ENCODE peak calls at places on chromosomes 3 and 15, in five cellular contexts. D is Kasumi-1; G is C1 segment of cervical spinal cord; A is cardiac septum; H is effector memory CD4-positive, alpha-beta T cell. B is an unnamed sample.

GRCh38 chr3:116444819-116445290 is 432 bp downstream of the LSAMP start:
- DNase-seq in D (no peak), G (peak; percentile 66), A (no peak), H (no peak), B (no peak)

GRCh38 chr3:65996605-65997004 is 42.1 kb downstream of the MAGI1 start:
- DNase-seq in D (no peak), H (no peak), G (no peak), A (no peak), B (peak; percentile 26)

GRCh38 chr3:113498221-113499005 is 16.5 kb downstream of the SPICE1 start:
- DNase-seq in H (no peak), D (no peak), A (no peak), G (no peak), B (no peak)

GRCh38 chr15:73386886-73387506 is 18.2 kb upstream of the HCN4 start:
- DNase-seq in D (no peak), A (peak; percentile 54), G (no peak), H (no peak), B (no peak)

GRCh38 chr15:70246623-70247200 is 149.0 kb upstream of the TLE3 start:
- DNase-seq in D (no peak), G (no peak), A (peak; percentile 43), H (no peak), B (no peak)

GRCh38 chr3:94132777-94133176 is 69.9 kb downstream of the NSUN3 start:
- DNase-seq in H (no peak), A (no peak), D (no peak), G (no peak), B (no peak)

GRCh38 chr15:41465822-41466421 is 27.8 kb upstream of the ITPKA start:
- DNase-seq in H (no peak), A (no peak), G (no peak), D (peak; percentile 65), B (peak; percentile 36)

GRCh38 chr15:59879506-59879905 is 124.6 kb upstream of the FOXB1 start:
- DNase-seq in D (no peak), H (no peak), G (no peak), A (no peak), B (no peak)

GRCh38 chr3:132867956-132868355 is 145.7 kb upstream of the NPHP3 start:
- DNase-seq in D (no peak), H (no peak), A (no peak), G (no peak), B (no peak)

GRCh38 chr15:51801391-51801835 is 28.0 kb upstream of the TMOD3 start:
- DNase-seq in H (no peak), D (no peak), G (no peak), A (no peak), B (no peak)

GRCh38 chr3:58656631-58657030 is 9.9 kb downstream of the FAM3D start:
- DNase-seq in A (peak; percentile 39), D (no peak), G (no peak), H (no peak), B (no peak)